ENCODE peak calls at places on chromosome 18, in ten cellular contexts. Y, I, V, W, E, S, M, U, K and F are unnamed samples.
A peak's percentile ranks its signal among the peaks of the same experiment; 100 is the strongest.

GRCh38 chr18:49656098-49656591 is 94.3 kb downstream of the LIPG start:
- DNase-seq in Y (peak; percentile 87), I (no peak), V (no peak), W (peak; percentile 41), E (no peak), S (peak; percentile 69), M (no peak), U (no peak), K (peak; percentile 44), F (peak; percentile 79)

GRCh38 chr18:6414118-6414722 is 491 bp downstream of the L3MBTL4 start:
- DNase-seq in Y (peak; percentile 73), I (peak; percentile 34), V (peak; percentile 72), W (no peak), E (no peak), S (no peak), M (no peak), U (peak; percentile 80), K (no peak), F (no peak)

GRCh38 chr18:62883937-62884735 is 168.8 kb downstream of the PHLPP1 start:
- DNase-seq in Y (no peak), I (no peak), V (no peak), W (no peak), E (no peak), S (no peak), M (no peak), U (no peak), K (no peak), F (no peak)

GRCh38 chr18:32698148-32698547 is 74.7 kb downstream of the KLHL14 start:
- DNase-seq in Y (no peak), I (no peak), V (no peak), W (no peak), E (no peak), S (no peak), M (no peak), U (no peak), K (no peak), F (no peak)

GRCh38 chr18:61323951-61324350 is 9.3 kb upstream of the CDH20 start:
- DNase-seq in Y (no peak), I (no peak), V (no peak), W (no peak), E (no peak), S (no peak), M (no peak), U (no peak), K (no peak), F (no peak)

GRCh38 chr18:10164241-10165160 is 250.7 kb downstream of the VAPA start:
- DNase-seq in Y (no peak), I (no peak), V (no peak), W (no peak), E (no peak), S (no peak), M (no peak), U (no peak), K (no peak), F (no peak)

GRCh38 chr18:68778280-68778875 is 19.5 kb upstream of the CCDC102B start:
- DNase-seq in Y (no peak), I (no peak), V (no peak), W (no peak), E (no peak), S (no peak), M (no peak), U (no peak), K (no peak), F (no peak)

GRCh38 chr18:11147371-11147860 is 2.0 kb downstream of the PIEZO2 start:
- DNase-seq in Y (no peak), I (no peak), V (no peak), W (no peak), E (no peak), S (no peak), M (peak; percentile 33), U (no peak), K (no peak), F (no peak)

GRCh38 chr18:76442413-76443171 is 52.5 kb downstream of the ZNF516 start:
- DNase-seq in Y (no peak), I (no peak), V (no peak), W (no peak), E (no peak), S (no peak), M (no peak), U (no peak), K (no peak), F (no peak)

GRCh38 chr18:74019864-74020263 is 127.8 kb downstream of the FBXO15 start:
- DNase-seq in Y (no peak), I (no peak), V (no peak), W (no peak), E (no peak), S (no peak), M (no peak), U (no peak), K (no peak), F (no peak)

GRCh38 chr18:5900249-5900648 is 4.9 kb upstream of the TMEM200C start:
- DNase-seq in Y (peak; percentile 98), I (no peak), V (no peak), W (no peak), E (no peak), S (no peak), M (peak; percentile 0), U (no peak), K (no peak), F (peak; percentile 16)

GRCh38 chr18:79572848-79573451 is 106.7 kb upstream of the CTDP1 start:
- DNase-seq in Y (no peak), I (no peak), V (no peak), W (no peak), E (no peak), S (no peak), M (no peak), U (no peak), K (no peak), F (no peak)

DNA sequence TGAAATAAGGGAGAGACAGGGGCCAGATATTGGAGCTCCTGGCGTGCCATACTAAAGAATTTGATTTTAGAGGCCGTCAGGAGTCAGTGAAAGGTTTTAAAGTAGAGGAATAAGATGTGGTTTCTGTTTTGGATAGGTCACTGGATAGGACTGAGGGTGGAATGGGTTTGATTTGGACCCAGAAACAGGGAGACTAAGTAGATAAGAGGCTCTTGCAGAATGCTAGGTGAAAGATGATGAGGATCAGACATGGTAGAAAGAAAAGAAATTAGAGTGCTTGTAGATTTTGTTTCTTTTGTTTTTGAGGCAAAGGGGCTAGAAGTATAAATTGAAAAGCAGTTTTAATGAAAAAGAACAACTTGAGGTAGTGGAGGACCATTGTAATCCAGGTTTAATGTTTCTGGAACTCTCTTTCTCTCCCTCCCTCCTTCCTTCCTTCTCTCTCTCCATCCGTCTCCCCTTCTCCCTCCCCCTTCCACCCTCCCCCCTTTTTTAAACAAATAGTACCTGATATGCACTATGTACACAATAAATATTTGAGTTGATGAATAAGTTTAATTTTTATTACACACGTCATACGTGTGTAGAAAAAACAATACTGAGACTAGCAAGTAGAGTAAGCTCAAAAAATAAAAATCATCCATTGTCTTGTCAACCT is 1.9 kb downstream of the NDUFV2 start:
- DNase-seq in Y (peak; percentile 11), I (no peak), V (no peak), W (no peak), E (no peak), S (no peak), M (no peak), U (no peak), K (no peak), F (no peak)
- H3K4me3 ChIP-seq in Y (peak overlapping the region; percentile 66), I (peak overlapping the region; percentile 7), V (peak overlapping the region; percentile 21), W (peak overlapping the region; percentile 99), E (peak overlapping the region; percentile 22), S (peak overlapping the region; percentile 75), M (peak overlapping the region; percentile 87), U (peak overlapping the region; percentile 79), K (peak overlapping the region; percentile 72), F (peak overlapping the region; percentile 88)

GRCh38 chr18:56294484-56295183 is 343.8 kb downstream of the TXNL1 start:
- DNase-seq in Y (no peak), I (no peak), V (no peak), W (no peak), E (no peak), S (no peak), M (no peak), U (peak; percentile 31), K (no peak), F (no peak)
- H3K4me3 ChIP-seq in Y (no peak overlapping the region), I (no peak overlapping the region), V (no peak overlapping the region), W (no peak overlapping the region), E (no peak overlapping the region), S (no peak overlapping the region), M (no peak overlapping the region), U (no peak overlapping the region), K (no peak overlapping the region), F (no peak overlapping the region)

GRCh38 chr18:26544459-26544858 is 3.9 kb downstream of the KCTD1 start:
- DNase-seq in Y (no peak), I (no peak), V (no peak), W (no peak), E (no peak), S (no peak), M (no peak), U (no peak), K (no peak), F (no peak)

GRCh38 chr18:26545737-26546136 is 2.6 kb downstream of the KCTD1 start:
- DNase-seq in Y (no peak), I (no peak), V (no peak), W (no peak), E (no peak), S (no peak), M (no peak), U (no peak), K (no peak), F (no peak)

GRCh38 chr18:26546170-26546874 is 2.0 kb downstream of the KCTD1 start:
- DNase-seq in Y (no peak), I (no peak), V (no peak), W (no peak), E (no peak), S (no peak), M (peak; percentile 19), U (no peak), K (no peak), F (no peak)

GRCh38 chr18:26546875-26547301 is 1.5 kb downstream of the KCTD1 start:
- DNase-seq in Y (no peak), I (no peak), V (no peak), W (no peak), E (no peak), S (no peak), M (no peak), U (no peak), K (no peak), F (no peak)

GRCh38 chr18:26545335-26545734 is 3.0 kb downstream of the KCTD1 start:
- DNase-seq in Y (no peak), I (no peak), V (no peak), W (no peak), E (no peak), S (no peak), M (no peak), U (no peak), K (no peak), F (no peak)
- H3K4me3 ChIP-seq in Y (no peak overlapping the region), I (no peak overlapping the region), V (no peak overlapping the region), W (no peak overlapping the region), E (no peak overlapping the region), S (no peak overlapping the region), M (no peak overlapping the region), U (no peak overlapping the region), K (peak overlapping the region; percentile 74), F (peak overlapping the region; percentile 70)

DNA sequence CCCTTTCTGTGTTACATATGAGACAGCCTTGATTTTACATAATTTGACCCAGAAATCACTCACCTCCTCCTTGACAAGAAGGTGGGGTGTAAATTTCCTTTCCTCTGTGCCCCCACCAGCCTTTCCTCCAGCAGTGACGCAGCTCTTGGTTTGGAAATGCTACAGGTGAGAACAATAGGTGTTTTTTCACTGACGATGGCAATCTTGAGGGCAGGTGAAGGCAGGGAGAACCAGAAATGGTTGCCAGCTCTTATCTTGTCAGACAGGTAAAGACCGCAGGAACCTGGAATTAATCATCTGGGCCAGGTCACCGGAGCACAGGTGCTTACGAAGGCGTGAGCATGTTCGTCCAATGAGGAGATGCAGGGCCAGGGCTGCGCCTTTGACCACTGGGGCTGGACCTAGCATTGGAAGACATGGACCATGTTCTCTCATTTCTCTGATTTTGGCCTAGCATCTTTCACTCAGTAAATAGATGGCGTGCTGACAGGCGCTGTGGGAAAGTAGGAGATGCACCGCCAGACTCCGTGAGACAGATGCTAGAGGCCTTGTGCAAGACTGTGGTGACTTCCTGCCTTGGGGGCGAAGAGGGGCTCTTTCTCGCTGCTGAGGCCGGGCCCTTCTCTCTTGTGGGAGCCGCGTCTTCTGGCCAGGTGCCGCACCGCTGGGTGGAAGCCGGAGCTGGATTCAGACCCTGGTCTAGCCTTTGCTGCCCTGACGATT is 4.0 kb downstream of the CIDEA start:
- DNase-seq in Y (no peak), I (no peak), V (no peak), W (peak; percentile 79), E (no peak), S (no peak), M (no peak), U (no peak), K (no peak), F (no peak)
- H3K4me3 ChIP-seq in Y (no peak overlapping the region), I (no peak overlapping the region), V (no peak overlapping the region), W (peak overlapping the region; percentile 25), E (no peak overlapping the region), S (no peak overlapping the region), M (no peak overlapping the region), U (no peak overlapping the region), K (no peak overlapping the region), F (no peak overlapping the region)